ENCODE peak calls at places on chromosomes 3 and 15, in four cellular contexts. One of them, this sample, is unnamed.

GRCh38 chr3:23981955-23982354 is 36.9 kb downstream of the NR1D2 start:
- DNase-seq in WTC11: peak
- DNase-seq in A549: no peak
- DNase-seq in HepG2: no peak
- DNase-seq in this sample: no peak

GRCh38 chr15:96351801-96352593 is 21.5 kb downstream of the NR2F2 start:
- DNase-seq in HepG2: no peak
- DNase-seq in WTC11: peak
- DNase-seq in A549: no peak
- DNase-seq in this sample: no peak

GRCh38 chr3:127997961-127998360 is 54.3 kb upstream of the SEC61A1 start:
- DNase-seq in WTC11: no peak
- DNase-seq in HepG2: peak
- DNase-seq in A549: no peak
- DNase-seq in this sample: no peak

GRCh38 chr3:28130836-28131235 is 110.6 kb upstream of the CMC1 start:
- DNase-seq in HepG2: no peak
- DNase-seq in WTC11: no peak
- DNase-seq in A549: no peak
- DNase-seq in this sample: no peak

GRCh38 chr3:34146596-34146995 is 348.2 kb downstream of the PDCD6IP start:
- DNase-seq in A549: no peak
- DNase-seq in HepG2: no peak
- DNase-seq in WTC11: no peak
- DNase-seq in this sample: no peak

GRCh38 chr3:52231502-52232278 is 6.2 kb upstream of the TLR9 start:
- DNase-seq in WTC11: peak
- DNase-seq in A549: peak
- DNase-seq in HepG2: no peak
- DNase-seq in this sample: no peak

GRCh38 chr3:190127797-190128196 is 7.1 kb upstream of the P3H2 start:
- DNase-seq in A549: no peak
- DNase-seq in HepG2: no peak
- DNase-seq in WTC11: no peak
- DNase-seq in this sample: no peak

GRCh38 chr3:140250945-140251344 is 316.0 kb downstream of the CLSTN2 start:
- DNase-seq in A549: no peak
- DNase-seq in HepG2: no peak
- DNase-seq in WTC11: no peak
- DNase-seq in this sample: no peak

GRCh38 chr15:32643907-32644445 is 2.5 kb downstream of the SCG5 start:
- DNase-seq in A549: no peak
- DNase-seq in WTC11: no peak
- DNase-seq in HepG2: no peak
- DNase-seq in this sample: no peak

GRCh38 chr3:61841111-61841845 is 279.9 kb downstream of the PTPRG start:
- DNase-seq in HepG2: no peak
- DNase-seq in WTC11: no peak
- DNase-seq in A549: no peak
- DNase-seq in this sample: no peak

GRCh38 chr15:84142888-84143337 is 92.7 kb upstream of the GOLGA6L4 start:
- DNase-seq in HepG2: peak
- DNase-seq in WTC11: peak
- DNase-seq in A549: peak
- DNase-seq in this sample: peak

GRCh38 chr15:97745481-97746071 is 214.9 kb upstream of the ARRDC4 start:
- DNase-seq in HepG2: peak
- DNase-seq in A549: peak
- DNase-seq in WTC11: peak
- DNase-seq in this sample: no peak

DNA sequence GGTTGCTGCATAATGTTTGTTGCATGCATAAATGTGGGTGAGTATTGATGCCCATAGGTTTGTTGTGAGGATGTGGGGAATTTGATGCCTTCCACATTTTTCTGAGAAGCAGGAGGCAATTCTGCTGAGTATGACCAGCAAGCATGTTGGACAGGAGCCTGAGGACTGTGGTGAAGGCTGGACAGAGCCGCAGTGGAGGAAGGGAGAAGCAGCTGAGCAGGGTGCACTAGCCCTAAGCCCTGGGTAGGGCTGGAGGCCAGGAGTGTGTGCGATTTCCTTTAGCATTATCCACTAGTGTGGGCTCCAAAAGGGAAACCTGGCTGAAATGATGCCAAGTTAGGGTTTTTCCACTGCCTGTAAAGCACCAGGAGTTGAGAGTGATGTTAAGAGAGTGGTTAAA is 11.9 kb upstream of the XYLB start:
- DNase-seq in HepG2: no peak
- DNase-seq in A549: no peak
- DNase-seq in WTC11: no peak
- DNase-seq in this sample: no peak
- TF ChIP-seq ESRRA in HepG2: no peak
- TF ChIP-seq ESRRA in A549: no peak
- TF ChIP-seq ESRRA in WTC11: no peak
- TF ChIP-seq ESRRA in this sample: no peak

GRCh38 chr15:68592054-68592453 is 13.3 kb downstream of the CORO2B start:
- DNase-seq in HepG2: no peak
- DNase-seq in A549: no peak
- DNase-seq in WTC11: no peak
- DNase-seq in this sample: no peak
- TF ChIP-seq ESRRA in HepG2: no peak
- TF ChIP-seq ESRRA in A549: no peak
- TF ChIP-seq ESRRA in WTC11: no peak
- TF ChIP-seq ESRRA in this sample: no peak

GRCh38 chr15:58425834-58426233 is 6.0 kb upstream of the LIPC start:
- DNase-seq in WTC11: no peak
- DNase-seq in A549: no peak
- DNase-seq in HepG2: no peak
- DNase-seq in this sample: no peak

GRCh38 chr15:58424722-58425121 is 7.1 kb upstream of the LIPC start:
- DNase-seq in WTC11: no peak
- DNase-seq in HepG2: no peak
- DNase-seq in A549: no peak
- DNase-seq in this sample: no peak

GRCh38 chr15:58425185-58425584 is 6.6 kb upstream of the LIPC start:
- DNase-seq in HepG2: no peak
- DNase-seq in A549: no peak
- DNase-seq in WTC11: no peak
- DNase-seq in this sample: no peak

GRCh38 chr15:58423205-58423604 is 8.6 kb upstream of the LIPC start:
- DNase-seq in WTC11: no peak
- DNase-seq in A549: no peak
- DNase-seq in HepG2: no peak
- DNase-seq in this sample: no peak

DNA sequence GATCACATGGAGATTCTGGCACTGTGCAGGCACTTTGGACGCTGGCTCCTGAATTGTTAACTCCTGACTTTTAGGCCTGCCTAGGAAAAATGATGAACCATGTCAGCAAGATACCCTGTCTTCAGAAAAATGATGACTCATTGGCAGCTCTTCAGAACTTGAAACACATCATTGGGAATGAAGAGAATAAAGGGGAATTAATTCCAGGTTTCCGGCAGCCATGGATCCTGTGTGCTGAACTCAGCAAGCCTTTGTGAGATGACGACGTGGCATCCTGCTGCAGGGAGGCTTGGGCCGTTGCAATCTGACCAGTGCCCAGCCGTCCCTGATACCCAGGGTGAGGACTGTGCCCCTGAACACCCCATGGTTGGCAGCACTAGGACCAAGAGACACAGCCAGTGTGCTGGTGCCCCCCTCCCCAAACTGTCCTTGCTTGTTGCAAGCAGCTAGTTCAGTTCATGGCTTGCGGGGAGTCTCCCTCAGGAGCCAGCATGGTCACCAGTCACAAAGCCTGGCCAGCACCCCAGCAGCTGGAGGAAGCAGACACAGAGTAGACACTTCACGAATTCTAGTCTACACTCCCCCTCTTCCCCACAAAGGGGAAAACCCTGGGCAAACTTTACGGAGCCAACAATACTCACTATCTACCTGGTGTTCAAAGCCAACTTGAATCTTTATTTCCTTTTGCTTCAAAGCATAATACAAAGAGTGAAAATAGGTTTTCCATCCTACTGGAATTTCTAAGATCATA is 7.8 kb upstream of the LIPC start:
- DNase-seq in HepG2: no peak
- DNase-seq in A549: no peak
- DNase-seq in WTC11: no peak
- DNase-seq in this sample: no peak
- TF ChIP-seq ESRRA in HepG2: no peak
- TF ChIP-seq ESRRA in A549: no peak
- TF ChIP-seq ESRRA in WTC11: no peak
- TF ChIP-seq ESRRA in this sample: no peak

DNA sequence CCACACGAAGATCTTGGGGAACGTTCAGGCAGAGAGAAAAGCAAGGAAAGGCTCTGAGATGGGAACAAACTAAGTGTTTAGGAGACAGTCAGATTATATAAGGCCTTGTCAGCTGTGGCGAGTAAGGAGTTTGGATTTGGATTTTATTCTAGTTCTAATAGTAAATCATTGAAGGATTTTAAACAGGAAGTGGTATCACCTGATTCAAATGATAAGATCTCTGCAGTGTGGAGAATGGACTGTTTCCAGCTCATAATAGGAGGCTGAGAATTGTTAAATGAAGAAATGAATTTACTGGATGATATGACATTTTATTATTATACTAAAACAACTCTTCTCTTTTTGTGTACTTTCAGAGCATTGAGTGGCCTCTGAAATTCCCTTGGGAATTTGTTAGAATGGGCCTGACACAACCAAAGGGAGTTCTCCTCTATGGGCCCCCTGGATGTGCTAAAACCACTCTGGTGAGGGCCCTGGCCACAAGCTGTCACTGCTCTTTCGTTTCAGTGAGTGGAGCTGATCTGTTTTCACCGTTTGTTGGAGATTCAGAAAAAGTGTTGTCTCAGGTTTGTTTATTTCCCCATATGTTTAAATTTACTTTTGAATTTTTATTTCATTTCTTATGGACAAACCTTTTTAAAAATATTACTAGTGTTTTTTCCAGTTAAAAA is 36.0 kb upstream of the GATM start:
- DNase-seq in HepG2: no peak
- DNase-seq in WTC11: no peak
- DNase-seq in A549: no peak
- DNase-seq in this sample: no peak
- TF ChIP-seq ESRRA in HepG2: no peak
- TF ChIP-seq ESRRA in WTC11: no peak
- TF ChIP-seq ESRRA in A549: no peak
- TF ChIP-seq ESRRA in this sample: no peak

GRCh38 chr3:197811343-197811742 is 20.3 kb downstream of the LRCH3 start:
- DNase-seq in A549: no peak
- DNase-seq in WTC11: no peak
- DNase-seq in HepG2: no peak
- DNase-seq in this sample: no peak
- TF ChIP-seq ESRRA in A549: no peak
- TF ChIP-seq ESRRA in WTC11: no peak
- TF ChIP-seq ESRRA in HepG2: no peak
- TF ChIP-seq ESRRA in this sample: no peak

GRCh38 chr15:70763120-70763949 is at the start of gene UACA:
- DNase-seq in A549: peak
- DNase-seq in WTC11: peak
- DNase-seq in HepG2: peak
- DNase-seq in this sample: peak

GRCh38 chr15:70761046-70761445 is 2.3 kb downstream of the UACA start:
- DNase-seq in HepG2: no peak
- DNase-seq in WTC11: no peak
- DNase-seq in A549: no peak
- DNase-seq in this sample: no peak

GRCh38 chr15:70763950-70764730 is 782 bp upstream of the UACA start:
- DNase-seq in WTC11: no peak
- DNase-seq in HepG2: no peak
- DNase-seq in A549: no peak
- DNase-seq in this sample: no peak

GRCh38 chr15:70762469-70763119 is 764 bp downstream of the UACA start:
- DNase-seq in HepG2: no peak
- DNase-seq in A549: peak
- DNase-seq in WTC11: peak
- DNase-seq in this sample: no peak

GRCh38 chr15:70761931-70762468 is 1.4 kb downstream of the UACA start:
- DNase-seq in HepG2: no peak
- DNase-seq in A549: no peak
- DNase-seq in WTC11: no peak
- DNase-seq in this sample: no peak
- TF ChIP-seq ESRRA in HepG2: no peak
- TF ChIP-seq ESRRA in A549: no peak
- TF ChIP-seq ESRRA in WTC11: no peak
- TF ChIP-seq ESRRA in this sample: no peak

DNA sequence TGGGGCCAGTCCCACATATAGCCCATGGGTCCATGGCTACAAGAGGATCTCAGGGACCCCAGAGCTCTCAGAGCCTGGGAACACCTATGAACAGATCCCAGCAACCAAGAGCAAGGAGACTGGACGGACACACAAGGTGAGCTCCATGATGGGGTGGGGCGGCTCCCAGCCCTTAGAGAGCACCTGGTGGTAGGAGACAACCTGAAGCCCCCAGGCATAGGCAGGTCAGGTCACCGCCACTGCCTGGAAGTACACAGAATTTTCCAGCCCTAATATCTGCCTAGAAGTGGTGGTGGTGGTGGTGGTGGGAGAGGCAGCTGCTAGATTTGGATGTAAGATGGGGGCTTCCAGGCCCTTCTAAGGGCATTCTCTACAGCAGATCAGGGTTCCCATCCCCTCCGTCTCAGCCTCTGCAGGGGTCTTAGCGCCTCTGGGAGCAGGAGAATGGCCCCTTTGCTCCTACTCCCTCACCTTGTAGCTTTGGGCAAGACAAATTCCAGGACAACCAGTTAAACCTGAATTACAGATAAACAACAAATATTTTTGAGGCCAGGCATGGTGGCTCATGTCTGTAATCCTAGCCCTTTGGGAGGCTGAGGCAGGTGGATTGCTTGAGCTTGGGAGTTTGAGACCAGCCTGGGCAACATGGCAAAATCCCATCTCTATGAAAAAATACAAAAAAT is 9.2 kb downstream of the SH2D7 start:
- DNase-seq in WTC11: no peak
- DNase-seq in HepG2: no peak
- DNase-seq in A549: no peak
- DNase-seq in this sample: no peak
- TF ChIP-seq ESRRA in WTC11: no peak
- TF ChIP-seq ESRRA in HepG2: no peak
- TF ChIP-seq ESRRA in A549: no peak
- TF ChIP-seq ESRRA in this sample: no peak

GRCh38 chr3:4472312-4472711 is 5.2 kb upstream of the SUMF1 start:
- DNase-seq in HepG2: no peak
- DNase-seq in WTC11: no peak
- DNase-seq in A549: no peak
- DNase-seq in this sample: no peak

GRCh38 chr3:4464579-4464978 is 2.5 kb downstream of the SUMF1 start:
- DNase-seq in HepG2: no peak
- DNase-seq in A549: no peak
- DNase-seq in WTC11: no peak
- DNase-seq in this sample: no peak

GRCh38 chr3:4471907-4472306 is 4.8 kb upstream of the SUMF1 start:
- DNase-seq in A549: no peak
- DNase-seq in WTC11: no peak
- DNase-seq in HepG2: no peak
- DNase-seq in this sample: no peak

GRCh38 chr3:4466783-4467521 is at the start of gene SUMF1:
- DNase-seq in HepG2: peak
- DNase-seq in A549: peak
- DNase-seq in WTC11: peak
- DNase-seq in this sample: no peak

GRCh38 chr3:4467522-4467867 is 426 bp upstream of the SUMF1 start:
- DNase-seq in WTC11: no peak
- DNase-seq in HepG2: no peak
- DNase-seq in A549: no peak
- DNase-seq in this sample: no peak
- TF ChIP-seq ESRRA in WTC11: no peak
- TF ChIP-seq ESRRA in HepG2: no peak
- TF ChIP-seq ESRRA in A549: no peak
- TF ChIP-seq ESRRA in this sample: no peak

This sample was measured in GM12878.